ENCODE peak calls at places on chromosomes 2 and 18, in four cellular contexts. V is GM12878, W is K562, Q is H1. O is an unnamed sample.
A peak's percentile ranks its signal among the peaks of the same experiment; 100 is the strongest.

GRCh38 chr18:50659091-50660003 is 99.5 kb downstream of the MAPK4 start:
- DNase-seq in V (no peak), Q (no peak), W (no peak), O (no peak)

GRCh38 chr18:80196528-80197320 is 50.6 kb downstream of the PARD6G start:
- DNase-seq in V (no peak), W (no peak), Q (peak; percentile 45), O (no peak)

GRCh38 chr2:189127756-189128155 is 51.8 kb downstream of the COL5A2 start:
- DNase-seq in Q (no peak), W (no peak), V (no peak), O (no peak)

GRCh38 chr2:8122506-8122898 is 559.4 kb upstream of the ID2 start:
- DNase-seq in W (no peak), V (no peak), Q (no peak), O (no peak)

GRCh38 chr2:215002500-215002899 is 135.9 kb downstream of the ABCA12 start:
- DNase-seq in Q (no peak), W (peak; percentile 22), V (no peak), O (no peak)

GRCh38 chr18:12106516-12106915 is 12.9 kb downstream of the ANKRD62 start:
- DNase-seq in V (no peak), Q (no peak), W (no peak), O (no peak)

GRCh38 chr2:239776441-239777033 is 248.6 kb downstream of the NDUFA10 start:
- DNase-seq in W (no peak), Q (no peak), V (no peak), O (no peak)

GRCh38 chr2:42922790-42923631 is 130.6 kb upstream of the HAAO start:
- DNase-seq in Q (no peak), V (no peak), W (no peak), O (no peak)

GRCh38 chr2:226273440-226273839 is 526.2 kb downstream of the IRS1 start:
- DNase-seq in W (no peak), V (no peak), Q (no peak), O (no peak)

GRCh38 chr2:70258532-70258875 is 567 bp downstream of the PCYOX1 start:
- DNase-seq in W (no peak), V (no peak), Q (peak; percentile 63), O (no peak)

GRCh38 chr2:7732497-7732896 is 815.3 kb downstream of the RNF144A start:
- DNase-seq in W (no peak), V (no peak), Q (no peak), O (no peak)

GRCh38 chr2:46364797-46365457 is 67.7 kb downstream of the EPAS1 start:
- DNase-seq in Q (no peak), V (no peak), W (peak; percentile 75), O (peak; percentile 49)

GRCh38 chr18:49591271-49591670 is 29.4 kb downstream of the LIPG start:
- DNase-seq in Q (no peak), W (no peak), V (no peak), O (no peak)

GRCh38 chr18:72823345-72823744 is 44.4 kb downstream of the NETO1 start:
- DNase-seq in Q (no peak), W (no peak), V (no peak), O (no peak)

GRCh38 chr2:235914756-235915155 is 253.4 kb downstream of the GBX2 start:
- DNase-seq in Q (no peak), V (no peak), W (no peak), O (no peak)

GRCh38 chr18:67265464-67266245 is 250.9 kb downstream of the DSEL start:
- DNase-seq in Q (no peak), W (no peak), V (no peak), O (no peak)

GRCh38 chr2:28395334-28396061 is 2.8 kb downstream of the FOSL2 start:
- DNase-seq in V (no peak), W (no peak), Q (no peak), O (no peak)

GRCh38 chr2:221896505-221897151 is 324.5 kb upstream of the EPHA4 start:
- DNase-seq in V (no peak), W (no peak), Q (no peak), O (no peak)

GRCh38 chr2:98608962-98609604 is 694 bp downstream of the UNC50 start:
- DNase-seq in V (no peak), W (peak; percentile 37), Q (no peak), O (no peak)

GRCh38 chr2:46798041-46798440 is 117.6 kb downstream of the MCFD2 start:
- DNase-seq in Q (no peak), W (no peak), V (no peak), O (no peak)

GRCh38 chr2:176729706-176730569 is 460.7 kb downstream of the MTX2 start:
- DNase-seq in W (no peak), V (no peak), Q (no peak), O (no peak)

GRCh38 chr2:166419616-166419934 is 43.8 kb upstream of the SCN9A start:
- DNase-seq in W (no peak), Q (no peak), V (no peak), O (no peak)

GRCh38 chr2:1099418-1099817 is 148.8 kb downstream of the SNTG2 start:
- DNase-seq in W (no peak), Q (no peak), V (no peak), O (no peak)

GRCh38 chr18:33697498-33697897 is 119.5 kb downstream of the ASXL3 start:
- DNase-seq in W (no peak), Q (no peak), V (no peak), O (no peak)

GRCh38 chr18:72360628-72361027 is 183.5 kb downstream of the CBLN2 start:
- DNase-seq in Q (no peak), V (no peak), W (no peak), O (no peak)

GRCh38 chr2:75844651-75845050 is 133.9 kb upstream of the GCFC2 start:
- DNase-seq in Q (no peak), W (no peak), V (peak; percentile 19), O (no peak)

GRCh38 chr2:234081970-234082822 is 31.7 kb downstream of the SPP2 start:
- DNase-seq in W (no peak), V (no peak), Q (no peak), O (no peak)

GRCh38 chr2:67255933-67256615 is 141.1 kb upstream of the ETAA1 start:
- DNase-seq in Q (no peak), V (no peak), W (no peak), O (no peak)
- TF ChIP-seq TAF1 in Q (no peak), V (no peak), W (no peak), O (no peak)

DNA sequence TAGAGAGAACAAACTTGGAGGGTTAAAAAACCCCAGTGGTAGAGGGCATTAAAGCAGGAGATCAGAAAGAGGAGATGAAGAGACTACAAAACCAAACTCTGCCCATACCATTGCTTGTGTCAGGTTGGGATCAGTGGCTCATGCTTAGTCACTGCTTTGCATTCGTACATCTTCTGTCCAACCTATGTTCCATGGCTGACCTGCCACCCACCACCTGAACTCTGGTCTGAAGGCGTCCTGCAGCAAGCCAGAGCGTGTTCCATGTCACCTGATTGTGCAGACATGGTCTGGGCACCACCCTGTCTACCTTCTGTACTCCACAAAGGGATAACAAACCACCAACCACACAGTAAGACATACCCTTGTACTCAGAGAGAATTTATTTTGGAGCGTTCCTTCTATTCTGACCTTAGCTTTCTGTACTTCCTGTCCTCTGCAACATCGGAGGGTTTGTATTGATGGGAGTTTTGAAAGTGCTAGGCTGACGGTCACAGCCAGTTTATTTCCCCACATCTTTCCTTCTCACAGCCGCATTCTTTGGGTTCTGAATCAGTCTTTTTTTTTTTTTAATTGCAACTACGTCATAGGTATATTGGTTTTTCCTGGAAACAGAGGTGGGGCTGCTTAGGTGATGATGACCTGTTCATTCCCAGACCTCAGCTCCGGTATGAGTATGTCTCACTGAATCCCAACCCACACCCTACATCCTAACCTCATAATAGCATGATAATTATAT is 88.3 kb downstream of the SOWAHC start:
- DNase-seq in Q (no peak), V (no peak), W (no peak), O (no peak)
- TF ChIP-seq POLR2A in Q (no peak), V (no peak), W (no peak), O (no peak)

GRCh38 chr18:76931171-76931570 is 108.8 kb downstream of the ZNF236 start:
- DNase-seq in V (no peak), Q (no peak), W (no peak), O (no peak)

GRCh38 chr18:76923485-76924085 is 101.2 kb downstream of the ZNF236 start:
- DNase-seq in V (no peak), Q (peak; percentile 79), W (peak; percentile 33), O (no peak)

GRCh38 chr18:76932026-76932819 is 109.9 kb downstream of the ZNF236 start:
- DNase-seq in V (no peak), W (no peak), Q (no peak), O (no peak)

GRCh38 chr18:76927216-76927725 is 104.9 kb downstream of the ZNF236 start:
- DNase-seq in V (no peak), W (no peak), Q (no peak), O (no peak)

DNA sequence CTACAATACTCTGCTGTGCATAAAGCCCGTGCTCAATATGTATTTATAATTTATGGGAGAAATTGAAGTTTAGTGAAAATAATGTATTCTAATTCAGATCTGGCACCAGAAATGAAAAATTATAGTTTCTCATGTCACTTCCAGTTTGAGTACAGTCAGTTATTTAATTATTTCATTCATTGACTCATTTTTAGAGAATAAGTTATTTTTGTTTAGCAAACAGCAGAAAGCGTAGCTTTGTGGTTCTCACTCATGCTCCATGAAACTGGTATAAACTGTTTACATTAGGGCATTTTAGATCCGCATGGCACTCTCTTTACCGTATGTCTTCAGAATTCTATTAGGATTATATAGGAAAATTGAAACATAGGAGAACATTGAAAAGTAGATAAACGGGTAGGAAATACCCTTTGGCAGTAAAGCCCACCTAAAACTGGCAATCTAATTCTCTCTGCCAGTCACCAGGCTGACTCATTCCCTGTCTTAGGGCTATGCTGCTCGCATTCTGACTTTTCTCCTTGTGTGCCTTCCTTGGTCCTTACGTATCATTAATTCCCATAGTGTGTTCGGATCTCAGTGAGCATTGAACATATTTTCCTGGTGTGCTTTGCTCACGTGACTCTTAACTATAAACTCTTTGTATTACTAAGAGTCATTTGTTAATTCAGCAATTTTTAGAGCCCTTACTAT is 106.0 kb downstream of the ZNF236 start:
- DNase-seq in V (no peak), Q (no peak), W (no peak), O (no peak)
- TF ChIP-seq POLR2AphosphoS5 in V (no peak), Q (no peak), W (no peak), O (no peak)

GRCh38 chr2:25177369-25177641 is 8.9 kb upstream of the POMC start:
- DNase-seq in V (no peak), Q (no peak), W (no peak), O (no peak)

GRCh38 chr2:25176541-25177368 is 8.4 kb upstream of the POMC start:
- DNase-seq in Q (no peak), V (no peak), W (no peak), O (no peak)

GRCh38 chr2:25176138-25176537 is 7.8 kb upstream of the POMC start:
- DNase-seq in W (no peak), Q (no peak), V (no peak), O (no peak)

GRCh38 chr2:25173719-25174118 is 5.3 kb upstream of the POMC start:
- DNase-seq in Q (no peak), W (no peak), V (no peak), O (no peak)

DNA sequence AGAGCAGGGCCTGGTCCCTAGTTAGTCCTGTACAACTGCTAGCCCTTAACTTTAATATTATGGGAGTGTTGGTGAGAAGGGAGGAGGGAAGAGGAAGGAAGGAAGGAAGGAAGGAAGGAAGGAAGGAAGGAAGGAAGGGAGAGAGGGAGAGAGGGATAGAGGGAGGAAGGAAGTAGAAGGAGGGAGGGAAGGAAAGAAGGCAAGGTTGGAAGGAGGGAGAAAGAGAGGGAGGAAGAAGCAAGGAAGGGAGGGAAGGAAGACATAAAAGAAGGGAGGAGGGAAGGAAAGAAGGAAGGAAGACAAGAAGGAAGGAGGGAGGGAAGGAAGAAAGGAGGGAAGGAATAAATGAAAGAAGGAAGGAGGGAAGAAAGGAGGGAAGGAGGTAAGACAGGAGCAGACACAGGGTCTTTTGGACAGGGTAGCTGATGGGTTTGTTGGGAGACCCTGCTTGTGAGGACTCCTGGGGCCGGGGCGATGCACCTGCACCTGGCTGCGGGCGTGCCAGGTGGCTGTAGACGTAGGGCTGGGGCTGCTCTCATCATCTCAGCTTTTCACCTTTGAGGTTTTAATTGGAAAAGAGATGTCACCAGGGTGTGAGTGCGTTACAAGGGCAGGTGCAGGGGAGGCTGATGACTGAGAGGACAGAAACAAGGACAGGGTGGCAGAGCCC is 5.9 kb upstream of the POMC start:
- DNase-seq in Q (no peak), V (no peak), W (no peak), O (no peak)
- TF ChIP-seq TAF1 in Q (no peak), V (no peak), W (no peak), O (no peak)